ENCODE peak calls at places on chromosomes 3 and 15, in seven cellular contexts. One of them, this sample, is unnamed.

GRCh38 chr3:114624047-114624445 is 330.2 kb downstream of the TIGIT start:
- DNase-seq in fibroblast of pulmonary artery: peak
- DNase-seq in BJ: no peak
- DNase-seq in right lobe of liver: no peak
- DNase-seq in fibroblast of lung: peak
- DNase-seq in colonic mucosa: peak
- DNase-seq in IMR-90: peak
- DNase-seq in this sample: no peak

GRCh38 chr15:49669288-49669687 is 48.4 kb downstream of the DTWD1 start:
- DNase-seq in fibroblast of pulmonary artery: no peak
- DNase-seq in BJ: no peak
- DNase-seq in right lobe of liver: no peak
- DNase-seq in fibroblast of lung: no peak
- DNase-seq in colonic mucosa: no peak
- DNase-seq in IMR-90: no peak
- DNase-seq in this sample: no peak

GRCh38 chr15:96703794-96704550 is 373.5 kb downstream of the NR2F2 start:
- DNase-seq in fibroblast of pulmonary artery: no peak
- DNase-seq in BJ: no peak
- DNase-seq in right lobe of liver: no peak
- DNase-seq in fibroblast of lung: peak
- DNase-seq in colonic mucosa: no peak
- DNase-seq in IMR-90: no peak
- DNase-seq in this sample: no peak

GRCh38 chr3:143594217-143594616 is 254.1 kb downstream of the SLC9A9 start:
- DNase-seq in fibroblast of pulmonary artery: no peak
- DNase-seq in BJ: no peak
- DNase-seq in right lobe of liver: no peak
- DNase-seq in fibroblast of lung: no peak
- DNase-seq in colonic mucosa: peak
- DNase-seq in IMR-90: no peak
- DNase-seq in this sample: peak

GRCh38 chr15:55253580-55253979 is 36.0 kb downstream of the RAB27A start:
- DNase-seq in fibroblast of pulmonary artery: peak
- DNase-seq in BJ: no peak
- DNase-seq in right lobe of liver: no peak
- DNase-seq in fibroblast of lung: peak
- DNase-seq in colonic mucosa: no peak
- DNase-seq in IMR-90: peak
- DNase-seq in this sample: no peak

GRCh38 chr15:49890689-49891088 is 228.3 kb downstream of the ATP8B4 start:
- DNase-seq in fibroblast of pulmonary artery: no peak
- DNase-seq in BJ: no peak
- DNase-seq in right lobe of liver: no peak
- DNase-seq in fibroblast of lung: no peak
- DNase-seq in colonic mucosa: no peak
- DNase-seq in IMR-90: no peak
- DNase-seq in this sample: no peak

GRCh38 chr3:157174265-157174615 is 14.3 kb upstream of the CCNL1 start:
- DNase-seq in fibroblast of pulmonary artery: no peak
- DNase-seq in BJ: no peak
- DNase-seq in right lobe of liver: peak
- DNase-seq in fibroblast of lung: no peak
- DNase-seq in colonic mucosa: peak
- DNase-seq in IMR-90: no peak
- DNase-seq in this sample: peak

GRCh38 chr3:132622148-132622547 is 25.1 kb downstream of the ACKR4 start:
- DNase-seq in fibroblast of pulmonary artery: no peak
- DNase-seq in BJ: no peak
- DNase-seq in right lobe of liver: no peak
- DNase-seq in fibroblast of lung: no peak
- DNase-seq in colonic mucosa: no peak
- DNase-seq in IMR-90: no peak
- DNase-seq in this sample: no peak

GRCh38 chr3:63798873-63799272 is 20.2 kb upstream of the C3orf49 start:
- DNase-seq in fibroblast of pulmonary artery: no peak
- DNase-seq in BJ: no peak
- DNase-seq in right lobe of liver: no peak
- DNase-seq in fibroblast of lung: no peak
- DNase-seq in colonic mucosa: no peak
- DNase-seq in IMR-90: no peak
- DNase-seq in this sample: peak

GRCh38 chr3:35908366-35909232 is 269.3 kb downstream of the ARPP21 start:
- DNase-seq in fibroblast of pulmonary artery: peak
- DNase-seq in BJ: no peak
- DNase-seq in right lobe of liver: peak
- DNase-seq in fibroblast of lung: peak
- DNase-seq in colonic mucosa: peak
- DNase-seq in IMR-90: peak
- DNase-seq in this sample: peak

GRCh38 chr3:45610129-45610528 is 15.6 kb downstream of the LIMD1 start:
- DNase-seq in fibroblast of pulmonary artery: no peak
- DNase-seq in BJ: no peak
- DNase-seq in right lobe of liver: no peak
- DNase-seq in fibroblast of lung: no peak
- DNase-seq in colonic mucosa: no peak
- DNase-seq in IMR-90: peak
- DNase-seq in this sample: no peak

GRCh38 chr3:46280105-46280797 is 38.0 kb downstream of the CCR3 start:
- DNase-seq in fibroblast of pulmonary artery: peak
- DNase-seq in BJ: no peak
- DNase-seq in right lobe of liver: no peak
- DNase-seq in fibroblast of lung: peak
- DNase-seq in colonic mucosa: no peak
- DNase-seq in IMR-90: peak
- DNase-seq in this sample: no peak

DNA sequence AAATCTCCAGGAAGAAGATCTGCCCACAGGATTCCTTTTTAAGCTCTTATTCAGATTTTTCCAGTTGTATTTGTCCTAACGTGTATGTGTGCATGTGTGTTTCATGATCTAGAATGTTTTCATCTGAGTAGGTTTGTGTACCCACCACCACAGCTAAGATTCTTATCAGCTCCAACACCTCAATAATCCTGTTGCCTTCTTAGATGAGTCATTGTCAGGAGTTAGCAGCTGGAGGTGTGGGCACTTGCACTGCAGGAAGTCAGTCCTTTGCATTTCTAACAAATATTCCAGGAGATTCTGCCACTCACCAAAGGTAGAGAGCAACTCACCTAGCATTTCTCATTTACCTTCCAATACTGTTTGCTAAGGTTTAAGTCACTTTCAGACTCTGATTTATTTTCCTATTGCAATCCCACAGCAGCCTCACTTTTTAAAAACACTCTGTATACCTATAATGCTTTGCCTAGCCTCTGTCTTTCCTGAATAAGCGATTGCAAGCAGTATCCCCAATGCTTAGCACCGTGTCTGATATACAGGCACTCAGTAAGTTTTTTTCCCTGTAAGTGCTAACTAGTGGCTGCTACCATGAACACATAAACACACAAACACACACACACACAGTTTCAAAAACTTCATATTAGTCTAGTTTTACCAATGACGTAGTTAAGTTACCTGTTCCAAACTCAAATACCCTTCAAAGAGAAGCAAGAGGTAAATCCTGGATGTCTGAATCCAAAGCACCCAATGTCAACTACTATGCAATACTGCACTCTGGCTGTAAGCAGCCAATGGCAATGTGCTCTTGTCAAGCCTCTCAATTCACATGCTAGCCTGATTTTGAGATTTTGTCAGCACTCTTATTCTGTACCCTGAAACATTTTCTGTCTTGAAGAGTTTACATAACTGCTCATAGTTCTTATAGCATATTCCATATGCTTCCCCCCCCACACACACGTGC is 713.5 kb upstream of the LMCD1 start:
- DNase-seq in fibroblast of pulmonary artery: peak
- DNase-seq in BJ: no peak
- DNase-seq in right lobe of liver: no peak
- DNase-seq in fibroblast of lung: no peak
- DNase-seq in colonic mucosa: no peak
- DNase-seq in IMR-90: no peak
- DNase-seq in this sample: no peak
- TF ChIP-seq CTCF in fibroblast of pulmonary artery: peak
- TF ChIP-seq CTCF in BJ: no peak
- TF ChIP-seq CTCF in right lobe of liver: peak
- TF ChIP-seq CTCF in fibroblast of lung: no peak
- TF ChIP-seq CTCF in colonic mucosa: no peak
- TF ChIP-seq CTCF in IMR-90: no peak
- TF ChIP-seq CTCF in this sample: no peak

GRCh38 chr3:149487598-149488197 is 13.2 kb downstream of the TM4SF4 start:
- DNase-seq in fibroblast of pulmonary artery: no peak
- DNase-seq in BJ: no peak
- DNase-seq in right lobe of liver: no peak
- DNase-seq in fibroblast of lung: no peak
- DNase-seq in colonic mucosa: peak
- DNase-seq in IMR-90: no peak
- DNase-seq in this sample: peak
- TF ChIP-seq CTCF in fibroblast of pulmonary artery: peak
- TF ChIP-seq CTCF in BJ: no peak
- TF ChIP-seq CTCF in right lobe of liver: peak
- TF ChIP-seq CTCF in fibroblast of lung: peak
- TF ChIP-seq CTCF in colonic mucosa: peak
- TF ChIP-seq CTCF in IMR-90: no peak
- TF ChIP-seq CTCF in this sample: no peak

GRCh38 chr3:185979721-185980121 is 41.9 kb upstream of the TRA2B start:
- DNase-seq in fibroblast of pulmonary artery: no peak
- DNase-seq in BJ: no peak
- DNase-seq in right lobe of liver: no peak
- DNase-seq in fibroblast of lung: no peak
- DNase-seq in colonic mucosa: no peak
- DNase-seq in IMR-90: no peak
- DNase-seq in this sample: no peak

GRCh38 chr3:185978516-185978915 is 40.7 kb upstream of the TRA2B start:
- DNase-seq in fibroblast of pulmonary artery: no peak
- DNase-seq in BJ: no peak
- DNase-seq in right lobe of liver: no peak
- DNase-seq in fibroblast of lung: no peak
- DNase-seq in colonic mucosa: no peak
- DNase-seq in IMR-90: no peak
- DNase-seq in this sample: no peak

GRCh38 chr3:185976977-185977678 is 39.3 kb upstream of the TRA2B start:
- DNase-seq in fibroblast of pulmonary artery: peak
- DNase-seq in BJ: no peak
- DNase-seq in right lobe of liver: peak
- DNase-seq in fibroblast of lung: peak
- DNase-seq in colonic mucosa: peak
- DNase-seq in IMR-90: peak
- DNase-seq in this sample: peak

GRCh38 chr3:185976100-185976499 is 38.3 kb upstream of the TRA2B start:
- DNase-seq in fibroblast of pulmonary artery: no peak
- DNase-seq in BJ: no peak
- DNase-seq in right lobe of liver: no peak
- DNase-seq in fibroblast of lung: no peak
- DNase-seq in colonic mucosa: no peak
- DNase-seq in IMR-90: no peak
- DNase-seq in this sample: no peak

GRCh38 chr3:185977679-185978040 is 39.8 kb upstream of the TRA2B start:
- DNase-seq in fibroblast of pulmonary artery: no peak
- DNase-seq in BJ: no peak
- DNase-seq in right lobe of liver: no peak
- DNase-seq in fibroblast of lung: no peak
- DNase-seq in colonic mucosa: no peak
- DNase-seq in IMR-90: no peak
- DNase-seq in this sample: no peak
- TF ChIP-seq CTCF in fibroblast of pulmonary artery: no peak
- TF ChIP-seq CTCF in BJ: no peak
- TF ChIP-seq CTCF in right lobe of liver: peak
- TF ChIP-seq CTCF in fibroblast of lung: no peak
- TF ChIP-seq CTCF in colonic mucosa: no peak
- TF ChIP-seq CTCF in IMR-90: no peak
- TF ChIP-seq CTCF in this sample: peak

DNA sequence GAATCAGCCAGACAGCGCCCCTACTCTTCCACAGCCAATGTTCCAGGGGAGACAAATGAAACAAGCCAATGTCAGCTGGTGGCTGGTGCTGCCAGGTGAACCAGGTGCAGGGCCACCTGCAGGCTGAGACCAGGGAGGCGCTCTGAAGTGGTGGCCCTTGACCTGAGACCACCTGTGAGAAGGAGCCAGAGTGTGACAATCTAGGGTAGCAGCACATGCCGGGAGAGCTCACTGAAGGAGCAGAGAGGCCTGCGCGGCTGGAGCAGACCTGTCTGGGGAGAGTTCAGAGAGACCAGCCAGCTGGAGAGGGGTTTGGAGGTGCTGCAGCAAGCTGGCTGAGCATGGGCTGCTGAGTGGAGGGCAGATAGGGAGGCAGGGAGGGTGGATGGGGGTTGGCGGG is 692 bp upstream of the STAB1 start:
- DNase-seq in fibroblast of pulmonary artery: no peak
- DNase-seq in BJ: no peak
- DNase-seq in right lobe of liver: no peak
- DNase-seq in fibroblast of lung: no peak
- DNase-seq in colonic mucosa: no peak
- DNase-seq in IMR-90: no peak
- DNase-seq in this sample: no peak
- TF ChIP-seq CTCF in fibroblast of pulmonary artery: no peak
- TF ChIP-seq CTCF in BJ: no peak
- TF ChIP-seq CTCF in right lobe of liver: no peak
- TF ChIP-seq CTCF in fibroblast of lung: no peak
- TF ChIP-seq CTCF in colonic mucosa: no peak
- TF ChIP-seq CTCF in IMR-90: no peak
- TF ChIP-seq CTCF in this sample: no peak

GRCh38 chr3:197302696-197303341 is 4.4 kb upstream of the DLG1 start:
- DNase-seq in fibroblast of pulmonary artery: peak
- DNase-seq in BJ: no peak
- DNase-seq in right lobe of liver: no peak
- DNase-seq in fibroblast of lung: no peak
- DNase-seq in colonic mucosa: no peak
- DNase-seq in IMR-90: peak
- DNase-seq in this sample: no peak
- TF ChIP-seq CTCF in fibroblast of pulmonary artery: no peak
- TF ChIP-seq CTCF in BJ: peak
- TF ChIP-seq CTCF in right lobe of liver: no peak
- TF ChIP-seq CTCF in fibroblast of lung: no peak
- TF ChIP-seq CTCF in colonic mucosa: no peak
- TF ChIP-seq CTCF in IMR-90: no peak
- TF ChIP-seq CTCF in this sample: no peak

GRCh38 chr3:197940745-197941384 is 9.1 kb upstream of the RPL35A start:
- DNase-seq in fibroblast of pulmonary artery: no peak
- DNase-seq in BJ: no peak
- DNase-seq in right lobe of liver: no peak
- DNase-seq in fibroblast of lung: no peak
- DNase-seq in colonic mucosa: no peak
- DNase-seq in IMR-90: no peak
- DNase-seq in this sample: no peak

GRCh38 chr3:197942956-197943556 is 6.9 kb upstream of the RPL35A start:
- DNase-seq in fibroblast of pulmonary artery: peak
- DNase-seq in BJ: no peak
- DNase-seq in right lobe of liver: no peak
- DNase-seq in fibroblast of lung: peak
- DNase-seq in colonic mucosa: no peak
- DNase-seq in IMR-90: peak
- DNase-seq in this sample: no peak
- TF ChIP-seq CTCF in fibroblast of pulmonary artery: peak
- TF ChIP-seq CTCF in BJ: peak
- TF ChIP-seq CTCF in right lobe of liver: peak
- TF ChIP-seq CTCF in fibroblast of lung: peak
- TF ChIP-seq CTCF in colonic mucosa: peak
- TF ChIP-seq CTCF in IMR-90: peak
- TF ChIP-seq CTCF in this sample: peak

This sample was measured in mucosa of descending colon.